ENCODE peak calls at places on chromosomes 12 and 14, in six cellular contexts. Q, O, U, D, E and T are unnamed samples.

GRCh38 chr12:56922032-56922431 is 12.2 kb downstream of the SDR9C7 start:
- DNase-seq in E (no peak), Q (no peak), D (no peak), U (no peak), O (no peak), T (no peak)

GRCh38 chr12:57452937-57453509 is 2.1 kb upstream of the INHBE start:
- DNase-seq in U (peak; percentile 52), O (no peak), Q (peak; percentile 68), D (peak; percentile 56), E (peak; percentile 82), T (peak; percentile 89)

GRCh38 chr14:50832935-50833607 is 2.1 kb upstream of the NIN start:
- DNase-seq in Q (no peak), O (no peak), U (no peak), E (no peak), D (no peak), T (no peak)

GRCh38 chr14:94646481-94646880 is 34.3 kb downstream of the SERPINA3 start:
- DNase-seq in D (no peak), Q (peak; percentile 66), U (no peak), O (no peak), E (no peak), T (no peak)

GRCh38 chr12:117125275-117125613 is 26.0 kb upstream of the TESC start:
- DNase-seq in O (no peak), D (no peak), E (no peak), Q (peak; percentile 27), U (peak; percentile 20), T (no peak)

GRCh38 chr12:11861155-11861863 is 209.4 kb upstream of the BCL2L14 start:
- DNase-seq in O (no peak), D (no peak), U (no peak), Q (no peak), E (no peak), T (no peak)

GRCh38 chr12:50690923-50691322 is 73.0 kb upstream of the ATF1 start:
- DNase-seq in Q (peak; percentile 56), E (peak; percentile 23), O (no peak), D (no peak), U (no peak), T (peak; percentile 56)

GRCh38 chr12:31589896-31590729 is 823 bp downstream of the DENND5B start:
- DNase-seq in E (peak; percentile 88), Q (peak; percentile 55), U (peak; percentile 76), D (peak; percentile 33), O (no peak), T (peak; percentile 81)

GRCh38 chr12:132099739-132100138 is 44.4 kb downstream of the DDX51 start:
- DNase-seq in Q (no peak), D (no peak), E (no peak), U (no peak), O (no peak), T (no peak)

GRCh38 chr12:131015581-131016337 is 62.1 kb downstream of the ADGRD1 start:
- DNase-seq in D (no peak), O (no peak), Q (no peak), E (no peak), U (no peak), T (no peak)

GRCh38 chr14:72614365-72614764 is 279.5 kb downstream of the DPF3 start:
- DNase-seq in O (no peak), U (no peak), E (no peak), Q (no peak), D (no peak), T (no peak)

GRCh38 chr12:130179621-130180020 is 17.4 kb downstream of the FZD10 start:
- DNase-seq in U (no peak), Q (no peak), O (no peak), D (no peak), E (no peak), T (no peak)

GRCh38 chr14:77838756-77839565 is 39.1 kb downstream of the ADCK1 start:
- DNase-seq in O (no peak), U (no peak), D (no peak), Q (no peak), E (peak; percentile 20), T (no peak)

GRCh38 chr14:54105406-54105805 is 148.8 kb upstream of the BMP4 start:
- DNase-seq in O (no peak), U (no peak), Q (no peak), D (no peak), E (no peak), T (no peak)

GRCh38 chr12:31772685-31773222 is 43.9 kb upstream of the AMN1 start:
- DNase-seq in D (no peak), Q (no peak), O (no peak), E (no peak), U (no peak), T (no peak)

GRCh38 chr12:68612245-68612644 is 1.5 kb downstream of the RAP1B start:
- DNase-seq in U (peak; percentile 53), E (no peak), D (no peak), Q (peak; percentile 40), O (no peak), T (no peak)

GRCh38 chr12:130431176-130431575 is 93.5 kb downstream of the PIWIL1 start:
- DNase-seq in E (no peak), D (no peak), Q (no peak), O (no peak), U (no peak), T (no peak)

GRCh38 chr14:69312608-69313007 is 52.6 kb downstream of the GALNT16 start:
- DNase-seq in Q (no peak), D (no peak), E (no peak), O (no peak), U (no peak), T (no peak)

GRCh38 chr14:77281852-77282251 is 10.8 kb upstream of the NGB start:
- DNase-seq in U (no peak), Q (no peak), E (no peak), D (no peak), O (no peak), T (no peak)

GRCh38 chr14:58646479-58646878 is 8.7 kb downstream of the DACT1 start:
- DNase-seq in D (no peak), O (no peak), Q (no peak), E (no peak), U (no peak), T (no peak)

GRCh38 chr14:100900837-100901390 is 2.6 kb downstream of the RTL1 start:
- DNase-seq in D (peak; percentile 22), O (no peak), E (peak; percentile 72), U (no peak), Q (no peak), T (peak; percentile 45)

GRCh38 chr14:72986214-72986613 is 40.7 kb downstream of the ZFYVE1 start:
- DNase-seq in E (no peak), O (no peak), U (no peak), Q (no peak), D (no peak), T (no peak)

GRCh38 chr12:6266431-6267006 is 44.0 kb upstream of the PLEKHG6 start:
- DNase-seq in O (no peak), E (peak; percentile 15), D (peak; percentile 3), U (no peak), Q (no peak), T (no peak)

GRCh38 chr12:100656141-100656540 is 82.7 kb downstream of the GAS2L3 start:
- DNase-seq in E (no peak), O (no peak), Q (no peak), U (no peak), D (no peak), T (no peak)